ENCODE peak calls at places on chromosomes 2 and 18, in five cellular contexts. N is activated B cell treated with CpG ODN at 0.5 μM for 24 hours; Y is iris pigment epithelial cell; T is stimulated activated CD4-positive, alpha-beta T cell treated with anti-CD3 and anti-CD28 coated beads, Interleukin-1b, Interleukin-23, amount 100 ng/mL, for 1 hour; U is HFFc6. I is an unnamed sample.

GRCh38 chr2:71749671-71750101 is 296.3 kb downstream of the DYSF start:
- DNase-seq in N (no peak), Y (no peak), T (no peak), U (peak), I (peak)

GRCh38 chr18:24530630-24531111 is 70.2 kb downstream of the HRH4 start:
- DNase-seq in N (no peak), Y (peak), T (no peak), U (peak), I (peak)

GRCh38 chr2:97774425-97774824 is 61.0 kb downstream of the ZAP70 start:
- DNase-seq in N (no peak), Y (peak), T (no peak), U (no peak), I (no peak)

GRCh38 chr18:47283476-47283875 is 32.0 kb upstream of the SKOR2 start:
- DNase-seq in N (no peak), Y (peak), T (no peak), U (peak), I (peak)

GRCh38 chr2:197215988-197216979 is 94.3 kb downstream of the ANKRD44 start:
- DNase-seq in N (no peak), Y (peak), T (no peak), U (no peak), I (no peak)

GRCh38 chr2:119008108-119008507 is 66.1 kb downstream of the MARCO start:
- DNase-seq in N (no peak), Y (peak), T (no peak), U (peak), I (no peak)

GRCh38 chr2:221570321-221571107 is 1.6 kb downstream of the EPHA4 start:
- DNase-seq in N (peak), Y (peak), T (no peak), U (no peak), I (peak)

GRCh38 chr2:239425496-239426098 is 24.8 kb upstream of the HDAC4 start:
- DNase-seq in N (no peak), Y (no peak), T (no peak), U (no peak), I (no peak)

GRCh38 chr2:127139766-127140165 is 32.8 kb upstream of the BIN1 start:
- DNase-seq in N (no peak), Y (no peak), T (no peak), U (no peak), I (no peak)